ENCODE peak calls at places on chromosomes 13 and 19, in five cellular contexts. K is tibial nerve, E is BE2C, A is breast epithelium, S is A673. P is an unnamed sample.

GRCh38 chr13:113742445-113743120 is 16.4 kb upstream of the TMEM255B start:
- DNase-seq in K (no peak), E (peak; percentile 5), A (no peak), S (no peak), P (no peak)

GRCh38 chr19:51272183-51272817 is 21.4 kb downstream of the SIGLECL1 start:
- DNase-seq in K (no peak), E (no peak), A (no peak), S (peak; percentile 4), P (no peak)

GRCh38 chr13:36395280-36395679 is 37.0 kb upstream of the CCNA1 start:
- DNase-seq in K (no peak), E (no peak), A (no peak), S (peak; percentile 71), P (peak; percentile 58)

GRCh38 chr19:18379803-18380747 is 5.9 kb upstream of the GDF15 start:
- DNase-seq in K (peak; percentile 96), E (no peak), A (peak; percentile 94), S (no peak), P (peak; percentile 51)

GRCh38 chr19:42251572-42251990 is 3.3 kb downstream of the ERF start:
- DNase-seq in K (no peak), E (no peak), A (no peak), S (peak; percentile 22), P (peak; percentile 34)

GRCh38 chr13:73741742-73742141 is 392.5 kb downstream of the KLF12 start:
- DNase-seq in K (no peak), E (no peak), A (no peak), S (no peak), P (no peak)

GRCh38 chr13:30333601-30334000 is 26.2 kb upstream of the KATNAL1 start:
- DNase-seq in K (no peak), E (no peak), A (no peak), S (peak; percentile 50), P (no peak)

GRCh38 chr13:73060251-73061160 is 1.7 kb downstream of the KLF5 start:
- DNase-seq in K (no peak), E (no peak), A (no peak), S (peak; percentile 23), P (peak; percentile 83)

GRCh38 chr19:464146-464545 is 3.3 kb upstream of the SHC2 start:
- DNase-seq in K (no peak), E (no peak), A (no peak), S (no peak), P (no peak)

GRCh38 chr19:31257426-31258130 is 91.7 kb downstream of the TSHZ3 start:
- DNase-seq in K (no peak), E (no peak), A (no peak), S (no peak), P (no peak)

GRCh38 chr13:113211774-113212173 is 2.4 kb downstream of the CUL4A start:
- DNase-seq in K (no peak), E (peak; percentile 60), A (no peak), S (peak; percentile 56), P (no peak)

GRCh38 chr19:18401580-18402112 is 4.2 kb upstream of the LRRC25 start:
- DNase-seq in K (peak; percentile 67), E (no peak), A (no peak), S (peak; percentile 64), P (peak; percentile 86)

GRCh38 chr13:99329477-99329876 is 22.3 kb upstream of the GPR183 start:
- DNase-seq in K (no peak), E (no peak), A (no peak), S (no peak), P (no peak)

GRCh38 chr13:101917833-101918755 is 465.6 kb downstream of the ITGBL1 start:
- DNase-seq in K (no peak), E (peak; percentile 56), A (no peak), S (peak; percentile 67), P (no peak)

GRCh38 chr13:113746143-113746525 is 12.9 kb upstream of the TMEM255B start:
- DNase-seq in K (no peak), E (peak; percentile 30), A (no peak), S (no peak), P (no peak)

GRCh38 chr13:100725472-100725871 is 50.9 kb upstream of the TMTC4 start:
- DNase-seq in K (no peak), E (no peak), A (no peak), S (no peak), P (no peak)

GRCh38 chr13:36680918-36681317 is 7.1 kb downstream of the SERTM1 start:
- DNase-seq in K (no peak), E (no peak), A (no peak), S (peak; percentile 36), P (no peak)

GRCh38 chr19:44762033-44762432 is 13.5 kb downstream of the BCL3 start:
- DNase-seq in K (no peak), E (no peak), A (no peak), S (no peak), P (no peak)

GRCh38 chr13:48586591-48587103 is 53.8 kb upstream of the RCBTB2 start:
- DNase-seq in K (no peak), E (peak; percentile 28), A (no peak), S (no peak), P (no peak)

GRCh38 chr13:35388456-35388855 is 88.0 kb downstream of the MAB21L1 start:
- DNase-seq in K (no peak), E (no peak), A (no peak), S (no peak), P (no peak)

GRCh38 chr13:89267734-89268133 is 1596.6 kb downstream of the SLITRK5 start:
- DNase-seq in K (no peak), E (no peak), A (no peak), S (no peak), P (peak; percentile 54)

GRCh38 chr19:10776900-10777650 is 58.9 kb downstream of the TMED1 start:
- DNase-seq in K (no peak), E (no peak), A (no peak), S (no peak), P (no peak)

GRCh38 chr13:105311094-105311493 is 1224.4 kb downstream of the EFNB2 start:
- DNase-seq in K (no peak), E (no peak), A (no peak), S (no peak), P (peak; percentile 34)
- TF ChIP-seq CTCF in K (no peak), E (no peak), A (no peak), S (no peak), P (no peak)

DNA sequence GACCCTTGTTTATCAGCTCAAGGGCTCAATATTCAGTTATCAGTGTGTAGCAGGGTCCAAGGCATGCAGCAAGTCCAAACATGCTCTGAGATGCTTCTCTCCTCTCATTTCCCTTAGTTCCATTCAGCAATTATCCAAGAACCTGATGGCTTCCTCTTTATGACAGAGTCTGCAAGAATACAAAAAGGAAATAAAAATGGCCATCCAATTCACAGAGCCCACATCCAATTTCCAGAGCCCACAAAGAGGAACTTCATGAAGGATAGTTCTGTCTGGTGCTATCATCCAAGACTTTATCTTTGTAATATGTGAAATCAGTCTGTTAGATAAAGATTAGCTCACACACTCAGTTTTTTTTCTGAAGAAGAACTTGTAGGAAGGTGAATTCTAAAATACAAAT is 217.2 kb downstream of the LACC1 start:
- DNase-seq in K (no peak), E (no peak), A (no peak), S (no peak), P (no peak)
- H3K4me3 ChIP-seq in K (no peak overlapping the region), E (no peak overlapping the region), A (no peak overlapping the region), S (no peak overlapping the region), P (no peak overlapping the region)

DNA sequence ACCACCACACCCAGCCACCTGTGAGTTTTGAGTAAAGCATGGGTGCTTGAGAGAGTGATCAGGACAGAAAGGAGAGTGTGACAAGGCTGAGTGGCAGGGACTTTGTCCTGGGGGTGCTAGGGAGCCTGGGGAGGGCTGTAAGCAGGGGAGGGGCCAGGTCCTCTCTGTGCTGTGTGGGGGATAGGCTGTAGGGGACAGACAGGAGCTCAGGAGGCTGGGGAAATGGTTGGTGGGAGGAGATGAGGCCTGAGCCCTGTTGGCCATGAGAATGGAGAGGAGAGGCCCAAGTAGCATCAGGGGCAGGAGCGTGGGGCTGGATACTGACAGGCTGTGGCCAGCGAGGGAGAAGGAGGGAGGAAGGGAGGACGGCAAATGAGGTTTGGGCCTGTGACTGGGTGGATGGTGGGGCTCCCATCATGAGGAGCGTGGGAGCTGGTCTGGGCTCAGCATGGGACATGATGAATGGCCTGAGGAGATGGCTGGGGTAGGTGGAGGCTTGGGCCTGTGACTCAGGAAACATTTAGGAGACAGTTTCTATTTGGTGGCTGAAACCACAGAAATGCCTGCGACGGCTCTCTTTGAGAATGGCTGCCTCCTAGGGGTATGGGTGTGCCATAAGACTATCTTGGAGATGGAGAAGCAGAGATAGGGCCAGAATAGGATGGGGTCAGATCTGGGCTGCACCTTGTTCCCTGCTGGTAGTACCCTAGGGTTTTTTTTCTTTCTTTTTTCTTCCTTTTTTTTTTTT is 25.0 kb downstream of the GRIN2D start:
- DNase-seq in K (no peak), E (no peak), A (no peak), S (no peak), P (no peak)
- TF ChIP-seq CTCF in K (no peak), E (no peak), A (no peak), S (no peak), P (no peak)

DNA sequence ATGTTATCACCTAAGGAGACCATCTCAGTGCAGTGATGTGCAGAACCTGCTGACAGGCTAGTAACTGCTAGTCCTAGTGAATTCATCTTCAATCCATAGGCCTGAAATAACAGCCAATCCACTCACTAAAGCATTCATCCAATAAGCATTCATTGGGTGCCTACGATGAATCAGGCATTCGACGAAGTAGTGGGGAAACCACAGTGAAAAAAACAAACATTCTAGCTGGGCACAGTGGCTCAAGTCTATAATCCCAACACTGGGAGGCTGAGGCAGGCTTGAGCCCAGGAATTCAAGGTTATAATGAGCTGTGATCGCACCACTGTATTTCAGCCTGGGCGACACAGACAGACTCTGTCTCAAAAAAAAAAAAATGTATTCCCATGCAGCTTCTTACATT is 135.6 kb downstream of the RNF17 start:
- DNase-seq in K (no peak), E (no peak), A (no peak), S (no peak), P (no peak)
- H3K4me3 ChIP-seq in K (no peak overlapping the region), E (no peak overlapping the region), A (no peak overlapping the region), S (no peak overlapping the region), P (no peak overlapping the region)

GRCh38 chr13:111152836-111153235 is 37.7 kb downstream of the ARHGEF7 start:
- DNase-seq in K (no peak), E (no peak), A (no peak), S (no peak), P (peak; percentile 30)

GRCh38 chr13:111158136-111158805 is 43.2 kb downstream of the ARHGEF7 start:
- DNase-seq in K (no peak), E (no peak), A (no peak), S (no peak), P (peak; percentile 33)

GRCh38 chr13:111153279-111153976 is 38.3 kb downstream of the ARHGEF7 start:
- DNase-seq in K (peak; percentile 87), E (peak; percentile 92), A (peak; percentile 91), S (peak; percentile 94), P (peak; percentile 93)

GRCh38 chr13:111156421-111156820 is 41.3 kb downstream of the ARHGEF7 start:
- DNase-seq in K (no peak), E (no peak), A (no peak), S (no peak), P (no peak)

GRCh38 chr13:111153977-111154332 is 38.8 kb downstream of the ARHGEF7 start:
- DNase-seq in K (peak; percentile 15), E (no peak), A (no peak), S (peak; percentile 46), P (no peak)
- TF ChIP-seq CTCF in K (peak; percentile 1), E (peak; percentile 5), A (peak; percentile 27), S (peak; percentile 40), P (no peak)

GRCh38 chr19:2977686-2978466 is 512 bp downstream of the TLE6 start:
- DNase-seq in K (no peak), E (peak; percentile 55), A (no peak), S (no peak), P (no peak)
- H3K4me3 ChIP-seq in K (peak overlapping the region; percentile 58), E (peak overlapping the region; percentile 40), A (no peak overlapping the region), S (peak overlapping the region; percentile 30), P (peak overlapping the region; percentile 8)